ENCODE peak calls at places on chromosomes 12 and 14, in four cellular contexts. D, S, C and O are unnamed samples.

GRCh38 chr14:53990978-53991377 is 34.4 kb upstream of the BMP4 start:
- DNase-seq in D (no peak), S (no peak), C (no peak), O (no peak)

GRCh38 chr12:64678835-64679234 is 68.5 kb downstream of the RASSF3 start:
- DNase-seq in D (no peak), S (no peak), C (no peak), O (no peak)

GRCh38 chr14:104143521-104144452 is 5.4 kb downstream of the KIF26A start:
- DNase-seq in D (no peak), S (no peak), C (no peak), O (no peak)

GRCh38 chr12:26368331-26368730 is 173.0 kb downstream of the SSPN start:
- DNase-seq in D (no peak), S (no peak), C (no peak), O (no peak)

GRCh38 chr12:39426636-39427245 is 16.2 kb downstream of the KIF21A start:
- DNase-seq in D (no peak), S (no peak), C (peak), O (no peak)

GRCh38 chr12:70448371-70448770 is 82.3 kb downstream of the KCNMB4 start:
- DNase-seq in D (peak), S (no peak), C (no peak), O (no peak)

GRCh38 chr14:71165121-71165574 is 257.9 kb downstream of the PCNX1 start:
- DNase-seq in D (peak), S (no peak), C (no peak), O (no peak)

GRCh38 chr14:73738518-73739173 is 24.5 kb upstream of the PNMA1 start:
- DNase-seq in D (no peak), S (no peak), C (no peak), O (no peak)

GRCh38 chr12:33605776-33606175 is 166.2 kb upstream of the SYT10 start:
- DNase-seq in D (peak), S (peak), C (no peak), O (peak)

GRCh38 chr12:24864796-24865125 is 84.1 kb downstream of the BCAT1 start:
- DNase-seq in D (no peak), S (peak), C (no peak), O (peak)

GRCh38 chr14:22689186-22689585 is 45.0 kb upstream of the OR6J1 start:
- DNase-seq in D (peak), S (peak), C (peak), O (peak)

GRCh38 chr14:47539065-47539464 is 136.3 kb downstream of the MDGA2 start:
- DNase-seq in D (peak), S (peak), C (no peak), O (no peak)

GRCh38 chr14:53696217-53696965 is 260.2 kb downstream of the BMP4 start:
- DNase-seq in D (no peak), S (no peak), C (no peak), O (peak)

GRCh38 chr14:30129795-30130194 is 202.1 kb upstream of the PRKD1 start:
- DNase-seq in D (no peak), S (no peak), C (no peak), O (no peak)

GRCh38 chr12:28704477-28705169 is 444.5 kb upstream of the FAR2 start:
- DNase-seq in D (no peak), S (no peak), C (no peak), O (no peak)

GRCh38 chr12:62133440-62133839 is 126.8 kb upstream of the USP15 start:
- DNase-seq in D (no peak), S (no peak), C (no peak), O (no peak)

GRCh38 chr12:50062733-50063452 is 5.5 kb downstream of the ASIC1 start:
- DNase-seq in D (no peak), S (no peak), C (no peak), O (no peak)

GRCh38 chr14:51168220-51168613 is 71.8 kb upstream of the TMX1 start:
- DNase-seq in D (no peak), S (no peak), C (no peak), O (no peak)

GRCh38 chr12:92753976-92754885 is 51.4 kb downstream of the PLEKHG7 start:
- DNase-seq in D (peak), S (no peak), C (no peak), O (no peak)

GRCh38 chr14:35355981-35356839 is 48.3 kb downstream of the NFKBIA start:
- DNase-seq in D (peak), S (no peak), C (no peak), O (peak)

GRCh38 chr14:59330455-59330854 is 134.7 kb downstream of the GPR135 start:
- DNase-seq in D (no peak), S (no peak), C (no peak), O (no peak)

GRCh38 chr14:93430319-93430801 is 379 bp upstream of the UNC79 start:
- DNase-seq in D (peak), S (no peak), C (no peak), O (no peak)

GRCh38 chr12:95102916-95103671 is 29.7 kb upstream of the NR2C1 start:
- DNase-seq in D (peak), S (peak), C (peak), O (peak)

GRCh38 chr14:63647696-63648410 is 6.2 kb upstream of the WDR89 start:
- DNase-seq in D (no peak), S (no peak), C (no peak), O (no peak)

GRCh38 chr12:78963439-78964222 is 99.1 kb downstream of the SYT1 start:
- DNase-seq in D (peak), S (no peak), C (peak), O (peak)

GRCh38 chr12:4434721-4435425 is 10.7 kb downstream of the FGF6 start:
- DNase-seq in D (no peak), S (peak), C (no peak), O (no peak)

GRCh38 chr12:111428728-111429175 is 23.0 kb downstream of the SH2B3 start:
- DNase-seq in D (peak), S (peak), C (no peak), O (no peak)

GRCh38 chr14:97874394-97874793 is 1077.2 kb downstream of the VRK1 start:
- DNase-seq in D (no peak), S (no peak), C (no peak), O (no peak)